ENCODE peak calls at places on chromosome 21, in six cellular contexts. One of them, this sample, is unnamed. For H3K4me1, the result is how much of the 10 kb centered on the place peaks cover.

GRCh38 chr21:46636550-46637289 is 1.2 kb downstream of the PRMT2 start:
- DNase-seq in left lung: no peak
- DNase-seq in IMR-90: no peak
- DNase-seq in lower lobe of right lung: no peak
- DNase-seq in fibroblast of lung: peak
- DNase-seq in heart right ventricle: no peak
- DNase-seq in this sample: no peak

GRCh38 chr21:34020934-34021553 is 52.3 kb upstream of the MRPS6 start:
- DNase-seq in heart right ventricle: no peak
- DNase-seq in fibroblast of lung: peak
- DNase-seq in lower lobe of right lung: no peak
- DNase-seq in IMR-90: no peak
- DNase-seq in left lung: no peak
- DNase-seq in this sample: no peak

GRCh38 chr21:39924577-39925308 is 57.5 kb downstream of the PCP4 start:
- DNase-seq in IMR-90: no peak
- DNase-seq in fibroblast of lung: no peak
- DNase-seq in heart right ventricle: no peak
- DNase-seq in left lung: no peak
- DNase-seq in lower lobe of right lung: no peak
- DNase-seq in this sample: no peak

GRCh38 chr21:38789275-38789674 is 16.5 kb upstream of the ETS2 start:
- DNase-seq in IMR-90: no peak
- DNase-seq in heart right ventricle: no peak
- DNase-seq in fibroblast of lung: no peak
- DNase-seq in lower lobe of right lung: no peak
- DNase-seq in left lung: no peak
- DNase-seq in this sample: no peak

GRCh38 chr21:26534517-26534916 is 38.6 kb downstream of the CYYR1 start:
- DNase-seq in heart right ventricle: no peak
- DNase-seq in left lung: no peak
- DNase-seq in lower lobe of right lung: no peak
- DNase-seq in fibroblast of lung: no peak
- DNase-seq in IMR-90: no peak
- DNase-seq in this sample: no peak

GRCh38 chr21:30044447-30045064 is 104.8 kb upstream of the GRIK1 start:
- DNase-seq in heart right ventricle: no peak
- DNase-seq in left lung: no peak
- DNase-seq in IMR-90: peak
- DNase-seq in lower lobe of right lung: no peak
- DNase-seq in fibroblast of lung: peak
- DNase-seq in this sample: no peak

GRCh38 chr21:31732538-31732864 is 583 bp upstream of the SCAF4 start:
- DNase-seq in lower lobe of right lung: no peak
- DNase-seq in fibroblast of lung: no peak
- DNase-seq in left lung: no peak
- DNase-seq in IMR-90: no peak
- DNase-seq in heart right ventricle: no peak
- DNase-seq in this sample: no peak

GRCh38 chr21:38467369-38467768 is 30.9 kb downstream of the ERG start:
- DNase-seq in left lung: no peak
- DNase-seq in IMR-90: no peak
- DNase-seq in fibroblast of lung: no peak
- DNase-seq in heart right ventricle: no peak
- DNase-seq in lower lobe of right lung: no peak
- DNase-seq in this sample: no peak

GRCh38 chr21:9758888-9759287 is 762.5 kb upstream of the TPTE start:
- DNase-seq in heart right ventricle: no peak
- DNase-seq in fibroblast of lung: no peak
- DNase-seq in IMR-90: no peak
- DNase-seq in lower lobe of right lung: no peak
- DNase-seq in left lung: peak
- DNase-seq in this sample: no peak

GRCh38 chr21:33212159-33212851 is 17.4 kb upstream of the IFNAR2 start:
- DNase-seq in IMR-90: peak
- DNase-seq in heart right ventricle: no peak
- DNase-seq in left lung: no peak
- DNase-seq in lower lobe of right lung: no peak
- DNase-seq in fibroblast of lung: peak
- DNase-seq in this sample: no peak

GRCh38 chr21:25963186-25963585 is 207.4 kb downstream of the APP start:
- DNase-seq in lower lobe of right lung: no peak
- DNase-seq in IMR-90: peak
- DNase-seq in left lung: no peak
- DNase-seq in fibroblast of lung: peak
- DNase-seq in heart right ventricle: no peak
- DNase-seq in this sample: no peak

GRCh38 chr21:39715804-39716397 is 29.1 kb upstream of the IGSF5 start:
- DNase-seq in lower lobe of right lung: no peak
- DNase-seq in fibroblast of lung: peak
- DNase-seq in left lung: no peak
- DNase-seq in heart right ventricle: peak
- DNase-seq in IMR-90: peak
- DNase-seq in this sample: peak

DNA sequence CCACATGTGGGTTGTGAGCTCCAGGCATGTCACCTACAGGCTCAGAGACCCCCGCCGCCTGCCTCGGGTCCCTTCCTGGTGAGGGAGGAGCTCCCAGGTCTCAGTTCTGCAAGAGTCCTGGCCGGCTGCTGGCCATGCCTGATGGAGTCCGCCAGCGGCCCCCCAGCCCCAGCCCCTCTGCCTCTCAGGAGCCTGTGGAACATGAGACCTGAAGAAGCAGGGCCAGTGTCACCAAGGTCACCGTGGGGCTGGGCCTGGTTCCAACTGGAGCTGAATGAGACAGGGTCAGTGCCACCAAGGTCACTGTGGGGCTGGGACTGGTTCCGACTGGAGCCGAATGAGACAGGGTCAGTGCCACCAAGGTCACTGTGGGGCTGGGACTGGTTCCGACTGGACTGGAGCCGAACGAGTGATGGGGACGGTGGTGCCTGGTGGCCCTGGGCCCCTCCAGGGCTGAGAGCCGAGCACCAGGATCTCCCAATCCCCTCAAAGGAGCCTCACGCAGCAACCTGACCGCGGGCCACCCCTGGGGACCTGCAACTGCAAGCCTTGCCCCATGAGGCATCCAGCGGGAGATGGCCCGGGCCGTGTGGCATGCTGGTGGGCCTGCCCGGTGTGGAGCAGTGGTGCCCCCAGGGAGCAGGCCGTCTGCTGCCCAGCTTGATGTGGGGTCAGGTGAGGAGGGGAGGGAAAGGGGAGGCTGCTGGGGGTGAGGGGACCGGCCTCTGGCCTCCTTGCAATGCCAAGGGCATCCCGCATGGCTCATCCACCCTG is 14.5 kb upstream of the PTTG1IP start:
- DNase-seq in heart right ventricle: peak
- DNase-seq in lower lobe of right lung: peak
- DNase-seq in left lung: peak
- DNase-seq in IMR-90: no peak
- DNase-seq in fibroblast of lung: no peak
- DNase-seq in this sample: no peak
- H3K4me1 ChIP-seq in heart right ventricle: under half
- H3K4me1 ChIP-seq in lower lobe of right lung: under half
- H3K4me1 ChIP-seq in left lung: under half
- H3K4me1 ChIP-seq in IMR-90: under half
- H3K4me1 ChIP-seq in fibroblast of lung: under half
- H3K4me1 ChIP-seq in this sample: under half

GRCh38 chr21:41168391-41169257 is 664 bp downstream of the BACE2 start:
- DNase-seq in fibroblast of lung: peak
- DNase-seq in lower lobe of right lung: peak
- DNase-seq in IMR-90: peak
- DNase-seq in left lung: peak
- DNase-seq in heart right ventricle: peak
- DNase-seq in this sample: peak
- H3K27ac ChIP-seq in fibroblast of lung: peak
- H3K27ac ChIP-seq in lower lobe of right lung: peak
- H3K27ac ChIP-seq in IMR-90: peak
- H3K27ac ChIP-seq in left lung: peak
- H3K27ac ChIP-seq in heart right ventricle: peak
- H3K27ac ChIP-seq in this sample: peak

DNA sequence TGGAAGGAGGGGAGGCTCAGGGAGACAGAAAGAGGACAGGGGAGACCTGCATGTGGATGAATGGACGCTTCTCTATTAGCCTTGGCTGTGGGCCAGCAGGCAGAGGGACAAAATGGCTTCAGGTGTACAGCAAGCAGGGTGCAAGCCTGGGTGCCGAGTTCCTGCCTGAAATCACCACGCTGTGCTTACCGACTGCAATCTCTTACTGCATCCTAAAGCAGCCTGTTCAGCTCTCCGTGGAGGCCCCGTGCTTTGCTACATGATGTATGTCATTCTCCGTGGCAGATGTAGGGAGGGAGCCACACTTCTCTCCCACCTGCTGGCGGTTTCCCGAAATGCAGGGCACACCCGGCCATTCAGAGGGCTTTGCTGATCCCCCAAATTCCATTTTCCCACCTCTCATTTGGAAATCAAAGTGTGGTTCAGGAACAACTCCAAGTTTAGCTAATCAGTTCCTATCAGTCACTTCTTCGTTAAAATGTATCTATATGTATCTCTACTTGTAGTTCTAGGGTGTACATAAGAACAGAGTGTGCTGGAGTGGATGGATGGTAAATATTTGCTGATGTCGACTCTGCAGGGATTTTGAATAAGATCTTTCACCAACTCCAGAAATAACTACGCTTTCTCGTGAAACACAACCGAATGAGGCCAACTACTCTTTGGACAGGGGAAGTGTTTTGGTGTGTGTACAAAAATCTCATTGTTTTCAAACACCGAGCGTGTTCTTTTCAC is 122.3 kb upstream of the BACE2 start:
- DNase-seq in IMR-90: no peak
- DNase-seq in left lung: no peak
- DNase-seq in heart right ventricle: no peak
- DNase-seq in fibroblast of lung: no peak
- DNase-seq in lower lobe of right lung: peak
- DNase-seq in this sample: no peak
- TF ChIP-seq CTCF in IMR-90: no peak
- TF ChIP-seq CTCF in left lung: peak
- TF ChIP-seq CTCF in heart right ventricle: peak
- TF ChIP-seq CTCF in fibroblast of lung: no peak
- TF ChIP-seq CTCF in lower lobe of right lung: peak
- TF ChIP-seq CTCF in this sample: no peak

GRCh38 chr21:15036189-15036588 is 28.6 kb downstream of the NRIP1 start:
- DNase-seq in left lung: no peak
- DNase-seq in lower lobe of right lung: no peak
- DNase-seq in fibroblast of lung: no peak
- DNase-seq in IMR-90: no peak
- DNase-seq in heart right ventricle: no peak
- DNase-seq in this sample: no peak

GRCh38 chr21:15037894-15038293 is 26.9 kb downstream of the NRIP1 start:
- DNase-seq in lower lobe of right lung: no peak
- DNase-seq in IMR-90: no peak
- DNase-seq in left lung: no peak
- DNase-seq in fibroblast of lung: no peak
- DNase-seq in heart right ventricle: no peak
- DNase-seq in this sample: no peak

GRCh38 chr21:15037095-15037730 is 27.6 kb downstream of the NRIP1 start:
- DNase-seq in heart right ventricle: no peak
- DNase-seq in fibroblast of lung: no peak
- DNase-seq in IMR-90: no peak
- DNase-seq in lower lobe of right lung: no peak
- DNase-seq in left lung: no peak
- DNase-seq in this sample: no peak

GRCh38 chr21:15031790-15032357 is 32.9 kb downstream of the NRIP1 start:
- DNase-seq in heart right ventricle: no peak
- DNase-seq in fibroblast of lung: peak
- DNase-seq in lower lobe of right lung: no peak
- DNase-seq in left lung: no peak
- DNase-seq in IMR-90: peak
- DNase-seq in this sample: no peak

GRCh38 chr21:15034126-15034848 is 30.5 kb downstream of the NRIP1 start:
- DNase-seq in fibroblast of lung: peak
- DNase-seq in left lung: no peak
- DNase-seq in lower lobe of right lung: no peak
- DNase-seq in heart right ventricle: no peak
- DNase-seq in IMR-90: peak
- DNase-seq in this sample: no peak
- H3K4me1 ChIP-seq in fibroblast of lung: under half
- H3K4me1 ChIP-seq in left lung: under half
- H3K4me1 ChIP-seq in lower lobe of right lung: under half
- H3K4me1 ChIP-seq in heart right ventricle: under half
- H3K4me1 ChIP-seq in IMR-90: under half
- H3K4me1 ChIP-seq in this sample: under half